ENCODE peak calls at places on chromosomes 13 and 19, in nine cellular contexts. One of them, this sample, is unnamed.

GRCh38 chr13:68667863-68668262 is 1437.7 kb upstream of the PCDH9 start:
- DNase-seq in hepatocyte: no peak
- DNase-seq in GM23248: no peak
- DNase-seq in left lung: no peak
- DNase-seq in mammary epithelial cell: no peak
- DNase-seq in CD8-positive, alpha-beta T cell: no peak
- DNase-seq in cardiac muscle cell: no peak
- DNase-seq in uterus: no peak
- DNase-seq in CD8-positive, alpha-beta memory T cell: no peak
- DNase-seq in this sample: no peak

GRCh38 chr19:54630784-54631183 is 500 bp downstream of the LILRB1 start:
- DNase-seq in left lung: no peak
- DNase-seq in hepatocyte: no peak
- DNase-seq in mammary epithelial cell: no peak
- DNase-seq in uterus: no peak
- DNase-seq in CD8-positive, alpha-beta memory T cell: no peak
- DNase-seq in CD8-positive, alpha-beta T cell: no peak
- DNase-seq in cardiac muscle cell: no peak
- DNase-seq in GM23248: no peak
- DNase-seq in this sample: no peak

GRCh38 chr13:21674271-21675009 is 3.6 kb downstream of the FGF9 start:
- DNase-seq in mammary epithelial cell: no peak
- DNase-seq in CD8-positive, alpha-beta T cell: peak; percentile 25
- DNase-seq in uterus: no peak
- DNase-seq in hepatocyte: peak; percentile 62
- DNase-seq in left lung: peak; percentile 79
- DNase-seq in CD8-positive, alpha-beta memory T cell: peak; percentile 13
- DNase-seq in GM23248: peak; percentile 42
- DNase-seq in cardiac muscle cell: no peak
- DNase-seq in this sample: no peak

GRCh38 chr13:101025925-101026324 is 351.3 kb upstream of the TMTC4 start:
- DNase-seq in hepatocyte: no peak
- DNase-seq in uterus: no peak
- DNase-seq in GM23248: no peak
- DNase-seq in CD8-positive, alpha-beta memory T cell: no peak
- DNase-seq in cardiac muscle cell: no peak
- DNase-seq in left lung: no peak
- DNase-seq in mammary epithelial cell: no peak
- DNase-seq in CD8-positive, alpha-beta T cell: no peak
- DNase-seq in this sample: no peak

GRCh38 chr19:23420824-23421223 is 25.6 kb upstream of the ZNF91 start:
- DNase-seq in left lung: no peak
- DNase-seq in cardiac muscle cell: no peak
- DNase-seq in CD8-positive, alpha-beta memory T cell: no peak
- DNase-seq in GM23248: no peak
- DNase-seq in hepatocyte: no peak
- DNase-seq in uterus: no peak
- DNase-seq in CD8-positive, alpha-beta T cell: no peak
- DNase-seq in mammary epithelial cell: no peak
- DNase-seq in this sample: no peak

GRCh38 chr19:30107351-30107750 is 165.3 kb downstream of the URI1 start:
- DNase-seq in CD8-positive, alpha-beta T cell: no peak
- DNase-seq in CD8-positive, alpha-beta memory T cell: no peak
- DNase-seq in uterus: no peak
- DNase-seq in GM23248: no peak
- DNase-seq in mammary epithelial cell: no peak
- DNase-seq in cardiac muscle cell: no peak
- DNase-seq in hepatocyte: no peak
- DNase-seq in left lung: no peak
- DNase-seq in this sample: no peak

GRCh38 chr19:5804516-5805464 is at the start of gene NRTN:
- DNase-seq in uterus: no peak
- DNase-seq in CD8-positive, alpha-beta memory T cell: peak; percentile 23
- DNase-seq in left lung: peak; percentile 78
- DNase-seq in cardiac muscle cell: no peak
- DNase-seq in hepatocyte: peak; percentile 75
- DNase-seq in mammary epithelial cell: no peak
- DNase-seq in CD8-positive, alpha-beta T cell: peak; percentile 53
- DNase-seq in GM23248: no peak
- DNase-seq in this sample: peak; percentile 77

GRCh38 chr19:42297034-42297433 is 4.9 kb upstream of the PRR19 start:
- DNase-seq in cardiac muscle cell: no peak
- DNase-seq in hepatocyte: no peak
- DNase-seq in GM23248: no peak
- DNase-seq in CD8-positive, alpha-beta T cell: no peak
- DNase-seq in left lung: peak; percentile 52
- DNase-seq in CD8-positive, alpha-beta memory T cell: no peak
- DNase-seq in uterus: no peak
- DNase-seq in mammary epithelial cell: no peak
- DNase-seq in this sample: no peak

GRCh38 chr13:19345916-19346422 is 164.3 kb upstream of the TUBA3C start:
- DNase-seq in CD8-positive, alpha-beta T cell: no peak
- DNase-seq in mammary epithelial cell: no peak
- DNase-seq in uterus: no peak
- DNase-seq in cardiac muscle cell: no peak
- DNase-seq in GM23248: no peak
- DNase-seq in left lung: no peak
- DNase-seq in CD8-positive, alpha-beta memory T cell: no peak
- DNase-seq in hepatocyte: no peak
- DNase-seq in this sample: no peak

GRCh38 chr19:2469102-2469914 is 6.6 kb upstream of the GADD45B start:
- DNase-seq in left lung: no peak
- DNase-seq in mammary epithelial cell: peak; percentile 69
- DNase-seq in GM23248: peak; percentile 83
- DNase-seq in cardiac muscle cell: peak; percentile 71
- DNase-seq in hepatocyte: peak; percentile 45
- DNase-seq in uterus: no peak
- DNase-seq in CD8-positive, alpha-beta memory T cell: no peak
- DNase-seq in CD8-positive, alpha-beta T cell: peak; percentile 46
- DNase-seq in this sample: no peak

GRCh38 chr13:24618219-24618955 is 61.8 kb upstream of the ATP12A start:
- DNase-seq in left lung: no peak
- DNase-seq in cardiac muscle cell: no peak
- DNase-seq in CD8-positive, alpha-beta T cell: peak; percentile 66
- DNase-seq in hepatocyte: no peak
- DNase-seq in mammary epithelial cell: no peak
- DNase-seq in GM23248: no peak
- DNase-seq in CD8-positive, alpha-beta memory T cell: peak; percentile 88
- DNase-seq in uterus: no peak
- DNase-seq in this sample: no peak

GRCh38 chr13:29459818-29460335 is 135.6 kb downstream of the SLC7A1 start:
- DNase-seq in left lung: no peak
- DNase-seq in mammary epithelial cell: peak; percentile 68
- DNase-seq in GM23248: no peak
- DNase-seq in hepatocyte: no peak
- DNase-seq in uterus: no peak
- DNase-seq in cardiac muscle cell: no peak
- DNase-seq in CD8-positive, alpha-beta T cell: no peak
- DNase-seq in CD8-positive, alpha-beta memory T cell: no peak
- DNase-seq in this sample: no peak

GRCh38 chr13:43383488-43384165 is 360.2 kb downstream of the DNAJC15 start:
- DNase-seq in uterus: no peak
- DNase-seq in left lung: no peak
- DNase-seq in cardiac muscle cell: no peak
- DNase-seq in CD8-positive, alpha-beta T cell: no peak
- DNase-seq in mammary epithelial cell: no peak
- DNase-seq in CD8-positive, alpha-beta memory T cell: no peak
- DNase-seq in hepatocyte: no peak
- DNase-seq in GM23248: no peak
- DNase-seq in this sample: no peak

GRCh38 chr13:71618154-71618553 is 248.8 kb downstream of the DACH1 start:
- DNase-seq in CD8-positive, alpha-beta memory T cell: no peak
- DNase-seq in mammary epithelial cell: no peak
- DNase-seq in GM23248: peak; percentile 1
- DNase-seq in CD8-positive, alpha-beta T cell: no peak
- DNase-seq in uterus: no peak
- DNase-seq in cardiac muscle cell: peak; percentile 37
- DNase-seq in left lung: no peak
- DNase-seq in hepatocyte: no peak
- DNase-seq in this sample: no peak

GRCh38 chr19:12647490-12648071 is 19.0 kb downstream of the MAN2B1 start:
- DNase-seq in uterus: peak; percentile 68
- DNase-seq in hepatocyte: peak; percentile 66
- DNase-seq in CD8-positive, alpha-beta memory T cell: no peak
- DNase-seq in mammary epithelial cell: no peak
- DNase-seq in cardiac muscle cell: peak; percentile 40
- DNase-seq in GM23248: peak; percentile 74
- DNase-seq in left lung: peak; percentile 92
- DNase-seq in CD8-positive, alpha-beta T cell: no peak
- DNase-seq in this sample: peak; percentile 80

GRCh38 chr13:72127031-72127430 is 260.0 kb upstream of the DACH1 start:
- DNase-seq in CD8-positive, alpha-beta T cell: no peak
- DNase-seq in mammary epithelial cell: peak; percentile 51
- DNase-seq in hepatocyte: no peak
- DNase-seq in CD8-positive, alpha-beta memory T cell: no peak
- DNase-seq in uterus: no peak
- DNase-seq in cardiac muscle cell: no peak
- DNase-seq in GM23248: no peak
- DNase-seq in left lung: no peak
- DNase-seq in this sample: no peak

GRCh38 chr13:107205318-107206112 is 637.6 kb upstream of the ARGLU1 start:
- DNase-seq in CD8-positive, alpha-beta memory T cell: peak; percentile 23
- DNase-seq in mammary epithelial cell: peak; percentile 19
- DNase-seq in left lung: peak; percentile 89
- DNase-seq in uterus: peak; percentile 55
- DNase-seq in GM23248: peak; percentile 73
- DNase-seq in hepatocyte: peak; percentile 83
- DNase-seq in CD8-positive, alpha-beta T cell: peak; percentile 57
- DNase-seq in cardiac muscle cell: peak; percentile 80
- DNase-seq in this sample: peak; percentile 83

GRCh38 chr19:34171539-34171876 is 796 bp upstream of the LSM14A start:
- DNase-seq in uterus: no peak
- DNase-seq in cardiac muscle cell: peak; percentile 51
- DNase-seq in CD8-positive, alpha-beta T cell: no peak
- DNase-seq in GM23248: peak; percentile 94
- DNase-seq in CD8-positive, alpha-beta memory T cell: no peak
- DNase-seq in hepatocyte: no peak
- DNase-seq in mammary epithelial cell: peak; percentile 38
- DNase-seq in left lung: no peak
- DNase-seq in this sample: no peak

GRCh38 chr13:113668491-113668971 is 1.5 kb downstream of the GRK1 start:
- DNase-seq in GM23248: no peak
- DNase-seq in uterus: peak; percentile 11
- DNase-seq in CD8-positive, alpha-beta memory T cell: no peak
- DNase-seq in left lung: peak; percentile 71
- DNase-seq in mammary epithelial cell: no peak
- DNase-seq in CD8-positive, alpha-beta T cell: peak; percentile 4
- DNase-seq in hepatocyte: no peak
- DNase-seq in cardiac muscle cell: no peak
- DNase-seq in this sample: peak; percentile 41

GRCh38 chr13:113666324-113666660 is 727 bp upstream of the GRK1 start:
- DNase-seq in mammary epithelial cell: no peak
- DNase-seq in CD8-positive, alpha-beta memory T cell: no peak
- DNase-seq in hepatocyte: no peak
- DNase-seq in cardiac muscle cell: no peak
- DNase-seq in CD8-positive, alpha-beta T cell: peak; percentile 1
- DNase-seq in GM23248: no peak
- DNase-seq in uterus: peak; percentile 8
- DNase-seq in left lung: no peak
- DNase-seq in this sample: no peak

GRCh38 chr13:113665582-113666323 is 1.3 kb upstream of the GRK1 start:
- DNase-seq in GM23248: no peak
- DNase-seq in CD8-positive, alpha-beta T cell: peak; percentile 1
- DNase-seq in mammary epithelial cell: no peak
- DNase-seq in CD8-positive, alpha-beta memory T cell: no peak
- DNase-seq in uterus: peak; percentile 9
- DNase-seq in left lung: no peak
- DNase-seq in hepatocyte: no peak
- DNase-seq in cardiac muscle cell: no peak
- DNase-seq in this sample: no peak

GRCh38 chr13:113667771-113668490 is 912 bp downstream of the GRK1 start:
- DNase-seq in uterus: peak; percentile 8
- DNase-seq in cardiac muscle cell: no peak
- DNase-seq in CD8-positive, alpha-beta T cell: peak; percentile 3
- DNase-seq in mammary epithelial cell: no peak
- DNase-seq in hepatocyte: no peak
- DNase-seq in GM23248: no peak
- DNase-seq in left lung: peak; percentile 78
- DNase-seq in CD8-positive, alpha-beta memory T cell: no peak
- DNase-seq in this sample: peak; percentile 39

GRCh38 chr13:113666951-113667701 is at the start of gene GRK1:
- DNase-seq in hepatocyte: no peak
- DNase-seq in mammary epithelial cell: no peak
- DNase-seq in CD8-positive, alpha-beta memory T cell: no peak
- DNase-seq in cardiac muscle cell: no peak
- DNase-seq in CD8-positive, alpha-beta T cell: peak; percentile 1
- DNase-seq in uterus: peak; percentile 10
- DNase-seq in GM23248: no peak
- DNase-seq in left lung: peak; percentile 78
- DNase-seq in this sample: no peak
- H3K4me1 ChIP-seq in hepatocyte: peaks cover 4% of the 10 kb centered on the region
- H3K4me1 ChIP-seq in mammary epithelial cell: no peaks in the 10 kb centered on the region
- H3K4me1 ChIP-seq in CD8-positive, alpha-beta memory T cell: no peaks in the 10 kb centered on the region
- H3K4me1 ChIP-seq in cardiac muscle cell: peaks cover 5% of the 10 kb centered on the region
- H3K4me1 ChIP-seq in CD8-positive, alpha-beta T cell: no peaks in the 10 kb centered on the region
- H3K4me1 ChIP-seq in uterus: no peaks in the 10 kb centered on the region
- H3K4me1 ChIP-seq in GM23248: no peaks in the 10 kb centered on the region
- H3K4me1 ChIP-seq in left lung: no peaks in the 10 kb centered on the region
- H3K4me1 ChIP-seq in this sample: no peaks in the 10 kb centered on the region

GRCh38 chr19:15453091-15453498 is 3.3 kb upstream of the WIZ start:
- DNase-seq in left lung: peak; percentile 80
- DNase-seq in uterus: no peak
- DNase-seq in GM23248: peak; percentile 63
- DNase-seq in CD8-positive, alpha-beta memory T cell: no peak
- DNase-seq in CD8-positive, alpha-beta T cell: no peak
- DNase-seq in hepatocyte: peak; percentile 51
- DNase-seq in cardiac muscle cell: peak; percentile 36
- DNase-seq in mammary epithelial cell: no peak
- DNase-seq in this sample: no peak
- H3K27me3 ChIP-seq in left lung: peaks cover 36% of the 10 kb centered on the region
- H3K27me3 ChIP-seq in uterus: peaks cover 14% of the 10 kb centered on the region
- H3K27me3 ChIP-seq in GM23248: peaks cover 17% of the 10 kb centered on the region
- H3K27me3 ChIP-seq in CD8-positive, alpha-beta memory T cell: no peaks in the 10 kb centered on the region
- H3K27me3 ChIP-seq in CD8-positive, alpha-beta T cell: no peaks in the 10 kb centered on the region
- H3K27me3 ChIP-seq in hepatocyte: peaks cover 47% of the 10 kb centered on the region
- H3K27me3 ChIP-seq in cardiac muscle cell: peaks cover 44% of the 10 kb centered on the region
- H3K27me3 ChIP-seq in mammary epithelial cell: peaks cover 14% of the 10 kb centered on the region
- H3K27me3 ChIP-seq in this sample: peaks cover 11% of the 10 kb centered on the region

DNA sequence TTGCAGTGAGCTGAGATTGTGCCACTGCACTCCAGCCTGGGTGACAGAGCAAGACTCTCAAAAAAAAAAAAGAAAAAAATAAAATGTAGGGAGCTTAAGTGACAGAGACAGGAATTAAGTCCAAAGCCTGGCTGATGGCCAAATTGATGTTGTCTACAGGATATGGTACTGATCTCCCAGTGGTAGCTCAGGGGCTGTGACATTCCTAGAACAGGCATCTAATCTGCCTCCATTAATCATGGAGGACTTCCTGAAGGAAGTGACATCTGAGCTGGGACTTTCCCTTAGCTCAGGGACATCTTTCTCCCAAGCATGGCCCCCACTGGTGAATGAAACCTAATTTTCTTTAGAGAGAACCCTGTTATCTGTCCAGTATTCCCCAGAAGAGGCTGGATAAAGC is 11.4 kb upstream of the EDDM13 start:
- DNase-seq in uterus: no peak
- DNase-seq in left lung: no peak
- DNase-seq in cardiac muscle cell: no peak
- DNase-seq in GM23248: peak; percentile 2
- DNase-seq in mammary epithelial cell: no peak
- DNase-seq in CD8-positive, alpha-beta T cell: no peak
- DNase-seq in hepatocyte: no peak
- DNase-seq in CD8-positive, alpha-beta memory T cell: no peak
- DNase-seq in this sample: no peak
- H3K27ac ChIP-seq in uterus: no peak overlapping the region
- H3K27ac ChIP-seq in left lung: no peak overlapping the region
- H3K27ac ChIP-seq in cardiac muscle cell: no peak overlapping the region
- H3K27ac ChIP-seq in GM23248: no peak overlapping the region
- H3K27ac ChIP-seq in mammary epithelial cell: no peak overlapping the region
- H3K27ac ChIP-seq in CD8-positive, alpha-beta T cell: no peak overlapping the region
- H3K27ac ChIP-seq in hepatocyte: no peak overlapping the region
- H3K27ac ChIP-seq in CD8-positive, alpha-beta memory T cell: no peak overlapping the region
- H3K27ac ChIP-seq in this sample: no peak overlapping the region

GRCh38 chr13:98203641-98204326 is 26.7 kb upstream of the RNF113B start:
- DNase-seq in left lung: no peak
- DNase-seq in CD8-positive, alpha-beta T cell: no peak
- DNase-seq in mammary epithelial cell: no peak
- DNase-seq in hepatocyte: no peak
- DNase-seq in cardiac muscle cell: no peak
- DNase-seq in uterus: no peak
- DNase-seq in CD8-positive, alpha-beta memory T cell: no peak
- DNase-seq in GM23248: peak; percentile 58
- DNase-seq in this sample: no peak
- H3K4me1 ChIP-seq in left lung: peaks cover 7% of the 10 kb centered on the region
- H3K4me1 ChIP-seq in CD8-positive, alpha-beta T cell: no peaks in the 10 kb centered on the region
- H3K4me1 ChIP-seq in mammary epithelial cell: no peaks in the 10 kb centered on the region
- H3K4me1 ChIP-seq in hepatocyte: peaks cover 25% of the 10 kb centered on the region
- H3K4me1 ChIP-seq in cardiac muscle cell: peaks cover 43% of the 10 kb centered on the region
- H3K4me1 ChIP-seq in uterus: peaks cover 7% of the 10 kb centered on the region
- H3K4me1 ChIP-seq in CD8-positive, alpha-beta memory T cell: no peaks in the 10 kb centered on the region
- H3K4me1 ChIP-seq in GM23248: peaks cover 62% of the 10 kb centered on the region
- H3K4me1 ChIP-seq in this sample: no peaks in the 10 kb centered on the region

This sample was measured in Peyer's patch.